ENCODE peak calls at places on chromosomes 3 and 15, in seven cellular contexts. O is A549, J is left ventricle myocardium inferior, U is hepatocyte, S is ovary, Z is aorta, D is cardiac muscle cell. I is an unnamed sample. For H3K9me3, the result is how much of the 10 kb centered on the place peaks cover.

GRCh38 chr3:128620268-128620691 is 30.3 kb downstream of the RPN1 start:
- DNase-seq in S (no peak), U (no peak), O (no peak), D (no peak), J (no peak), Z (no peak), I (no peak)

GRCh38 chr3:135165260-135165659 is 370.2 kb downstream of the EPHB1 start:
- DNase-seq in D (no peak), Z (no peak), O (no peak), S (no peak), J (no peak), U (no peak), I (no peak)

GRCh38 chr3:48068886-48069285 is 52.7 kb upstream of the MAP4 start:
- DNase-seq in U (no peak), S (no peak), Z (no peak), D (no peak), J (no peak), O (no peak), I (no peak)

GRCh38 chr3:51934139-51934850 is 7.4 kb downstream of the RRP9 start:
- DNase-seq in S (no peak), Z (peak), U (no peak), O (no peak), D (no peak), J (no peak), I (no peak)

GRCh38 chr3:194688946-194689345 is 3.3 kb downstream of the FAM43A start:
- DNase-seq in Z (no peak), O (no peak), D (no peak), S (no peak), J (no peak), U (no peak), I (no peak)

GRCh38 chr3:132713977-132714727 is 8.1 kb downstream of the NPHP3 start:
- DNase-seq in U (no peak), S (no peak), J (no peak), D (no peak), O (no peak), Z (no peak), I (no peak)

GRCh38 chr3:48024401-48024800 is 8.2 kb upstream of the MAP4 start:
- DNase-seq in Z (no peak), S (no peak), O (no peak), J (no peak), D (no peak), U (no peak), I (no peak)

GRCh38 chr3:194990454-194991337 is 280.3 kb downstream of the XXYLT1 start:
- DNase-seq in U (no peak), D (no peak), Z (no peak), S (no peak), O (no peak), J (no peak), I (no peak)

GRCh38 chr3:188052229-188052965 is 101.6 kb upstream of the LPP start:
- DNase-seq in S (peak), O (no peak), J (peak), D (peak), U (peak), Z (peak), I (no peak)

GRCh38 chr3:11478167-11478566 is 165.5 kb downstream of the VGLL4 start:
- DNase-seq in Z (no peak), S (no peak), J (no peak), U (no peak), O (no peak), D (no peak), I (no peak)

GRCh38 chr15:44535509-44536297 is 1.2 kb upstream of the EIF3J start:
- DNase-seq in U (peak), Z (no peak), S (peak), O (no peak), D (no peak), J (no peak), I (no peak)

GRCh38 chr3:24288538-24289236 is 206.0 kb downstream of the THRB start:
- DNase-seq in S (peak), Z (peak), D (peak), U (no peak), O (no peak), J (peak), I (no peak)

GRCh38 chr3:31246293-31247062 is 286.2 kb upstream of the STT3B start:
- DNase-seq in S (no peak), Z (no peak), U (no peak), D (no peak), J (no peak), O (no peak), I (no peak)

GRCh38 chr3:173932624-173933023 is 535.1 kb downstream of the NLGN1 start:
- DNase-seq in U (peak), J (no peak), S (no peak), Z (no peak), D (peak), O (no peak), I (no peak)

GRCh38 chr3:59334585-59334984 is 284.8 kb upstream of the CFAP20DC start:
- DNase-seq in U (peak), O (no peak), D (peak), J (no peak), Z (no peak), S (no peak), I (no peak)

GRCh38 chr3:111810909-111811308 is 48.2 kb upstream of the PHLDB2 start:
- DNase-seq in Z (no peak), D (peak), U (peak), O (no peak), J (no peak), S (no peak), I (no peak)

GRCh38 chr3:60322334-60322856 is 928.9 kb downstream of the FHIT start:
- DNase-seq in S (no peak), O (no peak), U (no peak), J (no peak), D (no peak), Z (no peak), I (no peak)

GRCh38 chr15:36632196-36632595 is 52.8 kb downstream of the CDIN1 start:
- DNase-seq in O (no peak), J (no peak), Z (no peak), U (no peak), D (peak), S (no peak), I (no peak)

GRCh38 chr3:31614162-31614921 is 81.6 kb downstream of the STT3B start:
- DNase-seq in U (no peak), J (no peak), D (no peak), S (no peak), O (no peak), Z (no peak), I (no peak)

GRCh38 chr15:37881237-37882013 is 53.0 kb upstream of the TMCO5A start:
- DNase-seq in J (no peak), Z (no peak), O (no peak), D (no peak), U (no peak), S (no peak), I (no peak)

GRCh38 chr15:71043373-71043772 is 71.9 kb upstream of the THSD4 start:
- DNase-seq in S (no peak), O (peak), D (no peak), Z (no peak), U (no peak), J (no peak), I (peak)

GRCh38 chr15:38721549-38721948 is 156.9 kb upstream of the RASGRP1 start:
- DNase-seq in J (no peak), O (no peak), U (no peak), D (no peak), Z (no peak), S (no peak), I (no peak)

GRCh38 chr3:65398953-65399352 is 639.8 kb downstream of the MAGI1 start:
- DNase-seq in Z (no peak), D (no peak), U (no peak), S (no peak), O (no peak), J (no peak), I (no peak)

GRCh38 chr3:143998266-143998665 is 26.6 kb downstream of the DIPK2A start:
- DNase-seq in Z (no peak), D (peak), S (no peak), U (no peak), O (no peak), J (no peak), I (no peak)

GRCh38 chr3:133880287-133880686 is 15.4 kb downstream of the RAB6B start:
- DNase-seq in Z (no peak), U (no peak), O (no peak), J (no peak), D (no peak), S (no peak), I (no peak)

GRCh38 chr3:59678042-59678707 is 628.4 kb upstream of the CFAP20DC start:
- DNase-seq in D (no peak), O (no peak), U (no peak), S (no peak), J (no peak), Z (no peak), I (no peak)

GRCh38 chr15:49814709-49815108 is 193.9 kb downstream of the DTWD1 start:
- DNase-seq in J (no peak), D (peak), Z (no peak), U (no peak), S (no peak), O (no peak), I (no peak)

GRCh38 chr3:188571531-188572115 is 417.7 kb downstream of the LPP start:
- DNase-seq in U (no peak), S (no peak), O (no peak), D (no peak), Z (no peak), J (no peak), I (no peak)

GRCh38 chr15:89090791-89091666 is 2.8 kb downstream of the ABHD2 start:
- DNase-seq in O (no peak), D (peak), U (no peak), J (peak), Z (peak), S (peak), I (no peak)

GRCh38 chr3:10768995-10769394 is 47.0 kb upstream of the SLC6A11 start:
- DNase-seq in J (no peak), S (no peak), D (no peak), O (no peak), U (no peak), Z (no peak), I (no peak)

GRCh38 chr3:187997490-187997889 is 156.5 kb upstream of the LPP start:
- DNase-seq in Z (no peak), J (no peak), S (no peak), O (no peak), U (no peak), D (no peak), I (no peak)

GRCh38 chr3:169250000-169250399 is 413.5 kb downstream of the MECOM start:
- DNase-seq in Z (no peak), O (no peak), D (no peak), U (no peak), J (no peak), S (no peak), I (no peak)

GRCh38 chr15:59553879-59554735 is 57.5 kb upstream of the GCNT3 start:
- DNase-seq in D (peak), Z (no peak), J (no peak), S (no peak), O (peak), U (peak), I (peak)

GRCh38 chr3:71461749-71462483 is 121.6 kb downstream of the FOXP1 start:
- DNase-seq in J (no peak), O (no peak), Z (no peak), U (no peak), D (no peak), S (no peak), I (no peak)

GRCh38 chr3:13385373-13385965 is 34.7 kb downstream of the NUP210 start:
- DNase-seq in O (no peak), J (no peak), U (no peak), Z (no peak), S (no peak), D (no peak), I (no peak)

GRCh38 chr3:103712320-103713008 is 1277.6 kb downstream of the ZPLD1 start:
- DNase-seq in J (no peak), Z (no peak), S (no peak), U (no peak), O (no peak), D (no peak), I (no peak)

GRCh38 chr3:58333206-58334012 is 717 bp downstream of the PXK start:
- DNase-seq in O (no peak), U (peak), Z (no peak), J (no peak), D (peak), S (peak), I (no peak)

GRCh38 chr15:62087671-62088360 is 21.0 kb downstream of the C2CD4A start:
- DNase-seq in S (no peak), J (no peak), Z (no peak), O (no peak), U (peak), D (peak), I (no peak)

GRCh38 chr15:25058080-25058785 is 103.4 kb downstream of the SNRPN start:
- DNase-seq in O (no peak), S (no peak), U (no peak), Z (no peak), D (no peak), J (no peak), I (peak)

GRCh38 chr15:25055356-25056068 is 100.7 kb downstream of the SNRPN start:
- DNase-seq in D (no peak), S (no peak), J (no peak), O (no peak), Z (no peak), U (no peak), I (peak)

GRCh38 chr15:25057574-25057973 is 102.8 kb downstream of the SNRPN start:
- DNase-seq in O (no peak), D (no peak), U (no peak), S (no peak), J (no peak), Z (no peak), I (no peak)

GRCh38 chr15:25054943-25055342 is 100.2 kb downstream of the SNRPN start:
- DNase-seq in S (no peak), U (no peak), D (no peak), J (no peak), O (no peak), Z (no peak), I (no peak)

DNA sequence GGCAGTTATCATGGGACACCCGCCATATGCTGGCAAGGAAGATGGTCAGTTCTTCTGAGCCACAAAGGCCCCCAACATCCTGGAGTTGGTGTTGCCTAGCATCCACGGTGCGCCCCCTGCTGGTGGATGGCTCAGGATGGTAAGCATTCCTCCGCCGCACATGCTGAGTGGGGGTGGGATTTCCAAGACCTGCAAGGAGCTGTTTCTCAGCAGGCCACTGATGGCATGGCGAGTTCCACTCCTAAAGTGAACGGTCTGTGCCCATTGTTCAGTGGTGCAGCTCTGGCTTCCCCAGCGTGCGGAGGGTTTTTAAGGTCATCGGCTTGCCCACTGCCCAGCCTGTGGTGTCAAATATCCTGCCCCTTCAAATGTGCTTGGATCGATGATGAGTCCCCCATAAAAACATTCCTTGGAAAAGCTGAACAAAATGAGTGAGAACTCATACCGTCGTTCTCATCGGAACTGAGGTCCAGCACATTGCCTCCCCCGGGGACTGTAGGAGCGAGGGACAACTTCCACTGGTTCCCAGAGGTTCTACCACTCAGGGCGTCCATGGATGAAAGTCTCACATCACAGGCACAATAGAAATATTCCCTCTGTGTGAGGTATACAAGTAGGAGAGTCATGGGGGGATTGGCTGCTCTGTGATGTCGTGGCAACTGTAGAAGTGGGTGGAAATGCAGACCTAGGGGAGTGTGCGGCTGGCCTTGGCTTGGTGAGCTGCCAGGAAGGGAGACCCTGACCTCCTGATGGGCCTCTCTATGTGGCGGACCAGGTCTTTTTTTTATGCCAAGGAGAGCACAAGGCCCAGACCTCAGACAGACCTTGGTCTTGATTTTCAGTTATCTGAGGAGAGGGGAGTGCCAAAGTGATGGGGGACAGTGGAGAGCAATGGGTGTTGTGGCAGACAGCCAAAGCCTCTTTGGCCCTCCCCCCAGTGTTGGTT is 102.0 kb downstream of the SNRPN start:
- DNase-seq in Z (no peak), J (no peak), D (no peak), O (no peak), U (no peak), S (no peak), I (peak)
- H3K9me3 ChIP-seq in Z (half or more), J (half or more), D (under half), O (half or more), U (half or more), S (half or more), I (half or more)

DNA sequence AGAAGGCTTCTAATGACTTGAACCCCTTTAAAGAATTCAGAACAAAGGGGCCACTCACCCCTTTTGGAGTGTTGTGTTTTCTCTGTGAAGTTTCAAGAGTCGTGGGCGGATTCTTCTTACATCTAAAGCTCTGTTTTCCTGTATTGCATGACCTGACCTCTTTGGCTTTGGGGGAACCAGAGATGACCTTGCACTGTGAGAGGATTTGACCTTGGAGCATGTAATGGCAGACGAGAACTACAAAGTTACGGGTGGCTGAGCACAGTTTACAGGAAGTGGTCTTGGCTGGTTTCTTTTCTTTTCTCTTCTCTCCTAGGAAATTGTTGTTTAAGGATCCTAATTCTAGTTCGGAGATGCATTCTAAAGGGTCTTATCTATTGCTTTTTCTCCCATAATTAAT is 6.2 kb upstream of the BDH1 start:
- DNase-seq in U (no peak), S (no peak), Z (no peak), D (no peak), J (no peak), O (no peak), I (no peak)
- H3K9me3 ChIP-seq in U (under half), S (under half), Z (under half), D (under half), J (under half), O (under half), I (under half)

GRCh38 chr3:1375145-1375544 is 282.3 kb downstream of the CNTN6 start:
- DNase-seq in D (no peak), Z (no peak), S (no peak), O (no peak), J (no peak), U (no peak), I (no peak)
- H3K9me3 ChIP-seq in D (under half), Z (under half), S (under half), O (under half), J (under half), U (under half), I (under half)

GRCh38 chr3:175818811-175819464 is 959.8 kb downstream of the NAALADL2 start:
- DNase-seq in O (no peak), Z (no peak), S (no peak), J (no peak), U (no peak), D (no peak), I (no peak)
- H3K9me3 ChIP-seq in O (under half), Z (under half), S (under half), J (half or more), U (under half), D (under half), I (under half)

I was measured in RWPE2.